ENCODE peak calls at places on chromosomes 2 and 18, in seven cellular contexts. One of them, this sample, is unnamed.

GRCh38 chr2:186032930-186033329 is 294.3 kb downstream of the FSIP2 start:
- DNase-seq in RWPE1: no peak
- DNase-seq in stimulated activated CD4-positive, alpha-beta T cell treated with anti-CD3 and anti-CD28 coated beads, Interleukin-1b, Interleukin-23, amount 100 ng/mL, for 1 hour: no peak
- DNase-seq in HEK293T: no peak
- DNase-seq in SJSA1: no peak
- DNase-seq in iPS DF 19.7: no peak
- DNase-seq in sigmoid colon: no peak
- DNase-seq in this sample: no peak

GRCh38 chr2:23532311-23533013 is 147.5 kb downstream of the KLHL29 start:
- DNase-seq in RWPE1: no peak
- DNase-seq in stimulated activated CD4-positive, alpha-beta T cell treated with anti-CD3 and anti-CD28 coated beads, Interleukin-1b, Interleukin-23, amount 100 ng/mL, for 1 hour: no peak
- DNase-seq in HEK293T: no peak
- DNase-seq in SJSA1: no peak
- DNase-seq in iPS DF 19.7: no peak
- DNase-seq in sigmoid colon: peak
- DNase-seq in this sample: peak

GRCh38 chr2:8028981-8029380 is 652.9 kb upstream of the ID2 start:
- DNase-seq in RWPE1: no peak
- DNase-seq in stimulated activated CD4-positive, alpha-beta T cell treated with anti-CD3 and anti-CD28 coated beads, Interleukin-1b, Interleukin-23, amount 100 ng/mL, for 1 hour: no peak
- DNase-seq in HEK293T: no peak
- DNase-seq in SJSA1: no peak
- DNase-seq in iPS DF 19.7: no peak
- DNase-seq in sigmoid colon: no peak
- DNase-seq in this sample: no peak

GRCh38 chr2:119066272-119066804 is 92.2 kb downstream of the C1QL2 start:
- DNase-seq in RWPE1: peak
- DNase-seq in stimulated activated CD4-positive, alpha-beta T cell treated with anti-CD3 and anti-CD28 coated beads, Interleukin-1b, Interleukin-23, amount 100 ng/mL, for 1 hour: no peak
- DNase-seq in HEK293T: no peak
- DNase-seq in SJSA1: no peak
- DNase-seq in iPS DF 19.7: no peak
- DNase-seq in sigmoid colon: no peak
- DNase-seq in this sample: no peak

GRCh38 chr2:190592831-190593230 is 56.1 kb upstream of the NAB1 start:
- DNase-seq in RWPE1: no peak
- DNase-seq in stimulated activated CD4-positive, alpha-beta T cell treated with anti-CD3 and anti-CD28 coated beads, Interleukin-1b, Interleukin-23, amount 100 ng/mL, for 1 hour: no peak
- DNase-seq in HEK293T: no peak
- DNase-seq in SJSA1: no peak
- DNase-seq in iPS DF 19.7: no peak
- DNase-seq in sigmoid colon: no peak
- DNase-seq in this sample: no peak

GRCh38 chr2:42450136-42450535 is 43.6 kb downstream of the KCNG3 start:
- DNase-seq in RWPE1: peak
- DNase-seq in stimulated activated CD4-positive, alpha-beta T cell treated with anti-CD3 and anti-CD28 coated beads, Interleukin-1b, Interleukin-23, amount 100 ng/mL, for 1 hour: no peak
- DNase-seq in HEK293T: no peak
- DNase-seq in SJSA1: no peak
- DNase-seq in iPS DF 19.7: no peak
- DNase-seq in sigmoid colon: no peak
- DNase-seq in this sample: no peak

GRCh38 chr18:8586956-8587355 is 22.3 kb upstream of the RAB12 start:
- DNase-seq in RWPE1: no peak
- DNase-seq in stimulated activated CD4-positive, alpha-beta T cell treated with anti-CD3 and anti-CD28 coated beads, Interleukin-1b, Interleukin-23, amount 100 ng/mL, for 1 hour: no peak
- DNase-seq in HEK293T: no peak
- DNase-seq in SJSA1: no peak
- DNase-seq in iPS DF 19.7: no peak
- DNase-seq in sigmoid colon: no peak
- DNase-seq in this sample: no peak

GRCh38 chr2:45993476-45993991 is 303.7 kb upstream of the EPAS1 start:
- DNase-seq in RWPE1: peak
- DNase-seq in stimulated activated CD4-positive, alpha-beta T cell treated with anti-CD3 and anti-CD28 coated beads, Interleukin-1b, Interleukin-23, amount 100 ng/mL, for 1 hour: no peak
- DNase-seq in HEK293T: peak
- DNase-seq in SJSA1: peak
- DNase-seq in iPS DF 19.7: peak
- DNase-seq in sigmoid colon: peak
- DNase-seq in this sample: no peak

GRCh38 chr18:75290737-75291358 is 80.3 kb downstream of the TSHZ1 start:
- DNase-seq in RWPE1: no peak
- DNase-seq in stimulated activated CD4-positive, alpha-beta T cell treated with anti-CD3 and anti-CD28 coated beads, Interleukin-1b, Interleukin-23, amount 100 ng/mL, for 1 hour: no peak
- DNase-seq in HEK293T: no peak
- DNase-seq in SJSA1: no peak
- DNase-seq in iPS DF 19.7: no peak
- DNase-seq in sigmoid colon: no peak
- DNase-seq in this sample: no peak

GRCh38 chr2:85995648-85996529 is 107.1 kb upstream of the ST3GAL5 start:
- DNase-seq in RWPE1: no peak
- DNase-seq in stimulated activated CD4-positive, alpha-beta T cell treated with anti-CD3 and anti-CD28 coated beads, Interleukin-1b, Interleukin-23, amount 100 ng/mL, for 1 hour: no peak
- DNase-seq in HEK293T: no peak
- DNase-seq in SJSA1: no peak
- DNase-seq in iPS DF 19.7: no peak
- DNase-seq in sigmoid colon: peak
- DNase-seq in this sample: peak

GRCh38 chr18:8890957-8891464 is 185.7 kb downstream of the MTCL1 start:
- DNase-seq in RWPE1: peak
- DNase-seq in stimulated activated CD4-positive, alpha-beta T cell treated with anti-CD3 and anti-CD28 coated beads, Interleukin-1b, Interleukin-23, amount 100 ng/mL, for 1 hour: no peak
- DNase-seq in HEK293T: peak
- DNase-seq in SJSA1: peak
- DNase-seq in iPS DF 19.7: peak
- DNase-seq in sigmoid colon: no peak
- DNase-seq in this sample: no peak

GRCh38 chr2:229133155-229133772 is 137.8 kb downstream of the PID1 start:
- DNase-seq in RWPE1: peak
- DNase-seq in stimulated activated CD4-positive, alpha-beta T cell treated with anti-CD3 and anti-CD28 coated beads, Interleukin-1b, Interleukin-23, amount 100 ng/mL, for 1 hour: no peak
- DNase-seq in HEK293T: peak
- DNase-seq in SJSA1: no peak
- DNase-seq in iPS DF 19.7: peak
- DNase-seq in sigmoid colon: no peak
- DNase-seq in this sample: no peak

GRCh38 chr2:18912225-18912888 is 323.0 kb upstream of the NT5C1B start:
- DNase-seq in RWPE1: no peak
- DNase-seq in stimulated activated CD4-positive, alpha-beta T cell treated with anti-CD3 and anti-CD28 coated beads, Interleukin-1b, Interleukin-23, amount 100 ng/mL, for 1 hour: no peak
- DNase-seq in HEK293T: no peak
- DNase-seq in SJSA1: no peak
- DNase-seq in iPS DF 19.7: no peak
- DNase-seq in sigmoid colon: no peak
- DNase-seq in this sample: no peak

GRCh38 chr2:191247381-191248057 is 2.3 kb downstream of the MYO1B start:
- DNase-seq in RWPE1: peak
- DNase-seq in stimulated activated CD4-positive, alpha-beta T cell treated with anti-CD3 and anti-CD28 coated beads, Interleukin-1b, Interleukin-23, amount 100 ng/mL, for 1 hour: no peak
- DNase-seq in HEK293T: peak
- DNase-seq in SJSA1: peak
- DNase-seq in iPS DF 19.7: no peak
- DNase-seq in sigmoid colon: no peak
- DNase-seq in this sample: no peak

GRCh38 chr2:134369220-134369902 is 115.5 kb downstream of the MGAT5 start:
- DNase-seq in RWPE1: no peak
- DNase-seq in stimulated activated CD4-positive, alpha-beta T cell treated with anti-CD3 and anti-CD28 coated beads, Interleukin-1b, Interleukin-23, amount 100 ng/mL, for 1 hour: no peak
- DNase-seq in HEK293T: no peak
- DNase-seq in SJSA1: no peak
- DNase-seq in iPS DF 19.7: no peak
- DNase-seq in sigmoid colon: no peak
- DNase-seq in this sample: no peak

GRCh38 chr2:181224866-181225265 is 232.3 kb upstream of the ITGA4 start:
- DNase-seq in RWPE1: no peak
- DNase-seq in stimulated activated CD4-positive, alpha-beta T cell treated with anti-CD3 and anti-CD28 coated beads, Interleukin-1b, Interleukin-23, amount 100 ng/mL, for 1 hour: no peak
- DNase-seq in HEK293T: no peak
- DNase-seq in SJSA1: no peak
- DNase-seq in iPS DF 19.7: no peak
- DNase-seq in sigmoid colon: no peak
- DNase-seq in this sample: no peak